ENCODE peak calls at places on chromosomes 2 and 18, in six cellular contexts. S is tibial artery; I is CD8-positive, alpha-beta T cell; C is Panc1; A is fibroblast of lung; Q is heart right ventricle. U is an unnamed sample.

GRCh38 chr2:233189032-233189431 is 62.4 kb upstream of the ATG16L1 start:
- DNase-seq in Q (no peak), S (no peak), A (no peak), I (no peak), C (no peak), U (no peak)

GRCh38 chr18:48785091-48785614 is 165.6 kb downstream of the SMAD7 start:
- DNase-seq in S (peak), I (no peak), A (no peak), C (no peak), Q (no peak), U (peak)

GRCh38 chr2:121828281-121828731 is 72.9 kb downstream of the TSN start:
- DNase-seq in A (peak), Q (no peak), I (no peak), S (no peak), C (no peak), U (no peak)

GRCh38 chr2:159124441-159124911 is 156.0 kb downstream of the TANC1 start:
- DNase-seq in A (peak), C (peak), Q (no peak), I (no peak), S (no peak), U (no peak)

GRCh38 chr18:63202814-63203213 is 116.8 kb downstream of the BCL2 start:
- DNase-seq in A (no peak), Q (no peak), S (no peak), I (no peak), C (no peak), U (no peak)

GRCh38 chr2:218017211-218018053 is 14.6 kb upstream of the TNS1 start:
- DNase-seq in I (no peak), C (no peak), Q (peak), A (no peak), S (peak), U (no peak)

GRCh38 chr18:55318864-55319516 is 269.0 kb downstream of the TCF4 start:
- DNase-seq in Q (no peak), S (no peak), I (no peak), C (no peak), A (peak), U (no peak)

GRCh38 chr2:39836638-39837037 is 57.6 kb upstream of the THUMPD2 start:
- DNase-seq in C (no peak), A (no peak), Q (no peak), I (no peak), S (no peak), U (no peak)

GRCh38 chr2:164621761-164622105 is 451 bp upstream of the GRB14 start:
- DNase-seq in A (no peak), I (no peak), C (no peak), S (no peak), Q (no peak), U (no peak)

GRCh38 chr18:8711736-8712135 is 6.4 kb downstream of the MTCL1 start:
- DNase-seq in A (no peak), I (no peak), Q (no peak), C (no peak), S (no peak), U (no peak)

GRCh38 chr2:207274541-207274940 is 108.8 kb upstream of the KLF7 start:
- DNase-seq in Q (no peak), I (no peak), S (no peak), C (no peak), A (no peak), U (no peak)

GRCh38 chr2:2735041-2735440 is 404.0 kb upstream of the MYT1L start:
- DNase-seq in I (no peak), S (no peak), A (no peak), C (no peak), Q (no peak), U (no peak)

GRCh38 chr2:121736140-121736461 is 574 bp downstream of the NIFK start:
- DNase-seq in S (no peak), I (no peak), C (no peak), Q (no peak), A (no peak), U (no peak)

GRCh38 chr18:50207722-50208121 is 12.8 kb upstream of the MYO5B start:
- DNase-seq in A (no peak), I (no peak), Q (no peak), C (no peak), S (no peak), U (no peak)

GRCh38 chr2:71071681-71072398 is 3.4 kb downstream of the NAGK start:
- DNase-seq in I (peak), S (no peak), Q (no peak), C (no peak), A (no peak), U (no peak)

GRCh38 chr2:162914161-162914560 is 75.6 kb upstream of the KCNH7 start:
- DNase-seq in Q (no peak), A (peak), S (no peak), C (no peak), I (no peak), U (no peak)

GRCh38 chr18:22985250-22985649 is 52.1 kb downstream of the RBBP8 start:
- DNase-seq in A (no peak), Q (no peak), I (no peak), S (no peak), C (no peak), U (no peak)

GRCh38 chr18:45708831-45709230 is 15.2 kb upstream of the SLC14A1 start:
- DNase-seq in Q (no peak), I (no peak), S (no peak), C (no peak), A (no peak), U (no peak)

GRCh38 chr2:236001854-236002253 is 166.3 kb downstream of the GBX2 start:
- DNase-seq in Q (no peak), I (no peak), C (no peak), S (no peak), A (no peak), U (no peak)

GRCh38 chr2:209661286-209661685 is 110.3 kb upstream of the UNC80 start:
- DNase-seq in C (no peak), S (no peak), A (peak), Q (no peak), I (no peak), U (no peak)

GRCh38 chr2:220460257-220460985 is 833.0 kb downstream of the SLC4A3 start:
- DNase-seq in C (no peak), S (no peak), A (no peak), Q (no peak), I (no peak), U (no peak)

GRCh38 chr18:35479911-35480586 is 17.7 kb downstream of the INO80C start:
- DNase-seq in I (no peak), Q (no peak), C (no peak), A (no peak), S (no peak), U (no peak)

GRCh38 chr18:54269924-54270844 is 867 bp downstream of the POLI start:
- DNase-seq in Q (no peak), I (no peak), A (peak), C (no peak), S (peak), U (no peak)

GRCh38 chr2:202541137-202541536 is 93.6 kb upstream of the FAM117B start:
- DNase-seq in S (no peak), C (no peak), Q (no peak), A (peak), I (no peak), U (no peak)

GRCh38 chr2:112712903-112713584 is 7.8 kb upstream of the NT5DC4 start:
- DNase-seq in Q (no peak), C (no peak), I (peak), S (no peak), A (peak), U (no peak)

GRCh38 chr18:58544616-58545337 is 84.1 kb downstream of the ALPK2 start:
- DNase-seq in Q (no peak), S (no peak), C (no peak), I (no peak), A (peak), U (no peak)

GRCh38 chr2:128995086-128995485 is 676.4 kb upstream of the HS6ST1 start:
- DNase-seq in Q (no peak), S (no peak), I (no peak), A (no peak), C (no peak), U (no peak)

GRCh38 chr2:69770747-69771146 is 28.8 kb downstream of the ANXA4 start:
- DNase-seq in I (no peak), Q (no peak), C (no peak), S (no peak), A (no peak), U (no peak)

GRCh38 chr2:234242446-234242810 is 191.9 kb downstream of the SPP2 start:
- DNase-seq in Q (no peak), I (no peak), A (no peak), C (no peak), S (no peak), U (no peak)
- H3K27ac ChIP-seq in Q (no peak), I (no peak), A (no peak), C (peak), S (no peak), U (no peak)

GRCh38 chr2:216698291-216698690 is 2.9 kb upstream of the IGFBP5 start:
- DNase-seq in I (no peak), S (no peak), Q (no peak), C (no peak), A (no peak), U (no peak)

GRCh38 chr2:216694826-216695217 is 527 bp downstream of the IGFBP5 start:
- DNase-seq in A (no peak), I (no peak), S (no peak), C (no peak), Q (no peak), U (no peak)

GRCh38 chr2:216695401-216695821 is at the start of gene IGFBP5:
- DNase-seq in S (peak), A (peak), I (no peak), C (no peak), Q (peak), U (peak)

GRCh38 chr2:216696751-216697560 is 1.6 kb upstream of the IGFBP5 start:
- DNase-seq in C (no peak), A (peak), I (no peak), Q (no peak), S (no peak), U (no peak)

DNA sequence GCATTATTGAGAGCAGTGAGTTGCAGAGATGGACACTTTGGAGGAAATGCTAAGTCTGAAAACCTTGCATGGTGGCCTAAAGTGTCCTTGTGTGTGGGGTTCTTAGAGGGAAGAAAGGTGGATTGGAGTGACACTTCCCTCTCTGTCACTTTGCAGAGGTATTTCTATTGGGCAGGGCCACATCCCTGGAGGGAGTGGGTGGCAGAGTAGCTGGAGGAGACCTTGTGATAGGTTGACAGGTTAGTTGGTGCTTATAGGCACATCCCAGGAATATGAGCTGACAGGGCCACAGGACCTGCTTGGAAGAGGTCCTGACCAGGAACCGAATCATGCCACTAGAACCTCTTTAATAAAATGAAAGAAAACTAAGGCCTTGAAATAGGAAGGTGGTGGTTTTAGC is 972 bp upstream of the IGFBP5 start:
- DNase-seq in Q (no peak), I (no peak), A (no peak), C (no peak), S (no peak), U (no peak)
- TF ChIP-seq CTCF in Q (no peak), I (no peak), A (no peak), C (no peak), S (no peak), U (no peak)

GRCh38 chr2:237514474-237515130 is 27.6 kb downstream of the MLPH start:
- DNase-seq in A (no peak), C (no peak), Q (no peak), S (no peak), I (no peak), U (no peak)
- H3K27ac ChIP-seq in A (no peak), C (no peak), Q (peak), S (no peak), I (no peak), U (no peak)

GRCh38 chr2:118498943-118499342 is 348.5 kb downstream of the EN1 start:
- DNase-seq in Q (no peak), C (no peak), A (no peak), S (no peak), I (no peak), U (no peak)
- TF ChIP-seq CTCF in Q (no peak), C (no peak), A (no peak), S (no peak), I (no peak), U (no peak)

DNA sequence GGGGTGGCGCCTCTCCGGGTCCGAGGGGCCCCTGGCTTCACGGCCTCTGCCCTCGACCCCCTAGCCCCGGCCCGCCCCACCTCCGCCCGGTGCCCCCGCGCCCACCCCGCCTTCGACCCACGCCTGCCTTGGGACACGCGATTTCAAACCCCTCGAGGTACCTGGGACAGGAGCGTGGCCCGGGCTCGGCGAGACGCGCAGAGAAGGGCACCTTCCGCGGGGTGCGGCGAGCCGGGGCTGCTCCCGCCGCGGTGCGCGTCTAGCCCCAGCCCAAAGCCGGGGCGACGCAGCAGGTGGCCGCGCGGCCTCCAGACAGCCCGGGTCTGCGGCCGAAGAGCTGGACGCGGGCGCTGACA is 270 bp downstream of the CRACDL start:
- DNase-seq in C (no peak), S (no peak), A (no peak), I (no peak), Q (no peak), U (peak)
- H3K27ac ChIP-seq in C (no peak), S (no peak), A (no peak), I (no peak), Q (no peak), U (no peak)

GRCh38 chr2:182649316-182649715 is 66.7 kb upstream of the DNAJC10 start:
- DNase-seq in S (no peak), I (no peak), Q (no peak), C (no peak), A (peak), U (no peak)

GRCh38 chr2:182647499-182647787 is 68.6 kb upstream of the DNAJC10 start:
- DNase-seq in Q (no peak), I (no peak), S (no peak), A (no peak), C (no peak), U (no peak)

GRCh38 chr2:182646763-182647498 is 69.1 kb upstream of the DNAJC10 start:
- DNase-seq in A (no peak), C (no peak), S (no peak), I (no peak), Q (no peak), U (no peak)

GRCh38 chr2:182652326-182652725 is 63.7 kb upstream of the DNAJC10 start:
- DNase-seq in C (no peak), I (no peak), A (no peak), S (no peak), Q (no peak), U (no peak)

DNA sequence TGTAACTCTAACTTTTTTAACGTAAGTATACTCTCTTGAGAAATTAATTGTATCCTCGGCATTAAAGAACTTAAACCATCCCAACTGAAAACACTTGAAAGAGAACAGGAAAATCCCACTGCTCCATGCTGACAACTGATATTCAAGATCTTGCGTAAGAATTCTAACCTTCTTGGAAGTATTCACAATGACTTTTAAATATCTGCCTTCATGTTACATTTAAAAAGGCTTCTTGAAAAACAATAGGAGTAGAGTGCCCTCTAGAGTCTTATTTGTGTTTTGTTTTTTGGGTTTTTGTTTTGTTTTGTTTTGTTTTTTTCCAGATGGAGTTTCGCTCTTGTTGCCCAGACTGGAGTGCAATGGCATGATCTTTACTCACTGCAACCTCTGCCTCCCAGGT is 65.4 kb upstream of the DNAJC10 start:
- DNase-seq in A (peak), I (no peak), C (peak), S (no peak), Q (no peak), U (no peak)
- TF ChIP-seq CTCF in A (peak), I (peak), C (peak), S (peak), Q (peak), U (peak)

GRCh38 chr2:106580241-106580640 is 93.1 kb downstream of the CD8B2 start:
- DNase-seq in Q (no peak), S (no peak), I (no peak), C (no peak), A (no peak), U (no peak)
- H3K27ac ChIP-seq in Q (no peak), S (no peak), I (no peak), C (no peak), A (no peak), U (no peak)

GRCh38 chr2:173881886-173882285 is 83.3 kb downstream of the SP3 start:
- DNase-seq in C (no peak), S (no peak), I (no peak), Q (no peak), A (peak), U (no peak)

GRCh38 chr2:173886613-173887012 is 78.6 kb downstream of the SP3 start:
- DNase-seq in S (no peak), I (no peak), A (no peak), Q (no peak), C (no peak), U (no peak)

GRCh38 chr2:173881466-173881865 is 83.7 kb downstream of the SP3 start:
- DNase-seq in Q (no peak), S (no peak), C (no peak), A (peak), I (no peak), U (no peak)

GRCh38 chr2:173880561-173880960 is 84.6 kb downstream of the SP3 start:
- DNase-seq in C (no peak), Q (no peak), I (no peak), S (no peak), A (no peak), U (no peak)

GRCh38 chr2:173884403-173884802 is 80.8 kb downstream of the SP3 start:
- DNase-seq in A (peak), S (peak), Q (peak), I (no peak), C (peak), U (no peak)
- TF ChIP-seq CTCF in A (peak), S (peak), Q (peak), I (peak), C (peak), U (peak)

GRCh38 chr2:37984589-37984988 is 59.5 kb downstream of the RMDN2 start:
- DNase-seq in C (no peak), S (no peak), Q (no peak), I (no peak), A (peak), U (no peak)

GRCh38 chr2:37983719-37984118 is 58.6 kb downstream of the RMDN2 start:
- DNase-seq in Q (no peak), I (no peak), S (no peak), C (no peak), A (no peak), U (no peak)

GRCh38 chr2:37984176-37984575 is 59.1 kb downstream of the RMDN2 start:
- DNase-seq in Q (no peak), I (no peak), A (no peak), C (no peak), S (no peak), U (no peak)

GRCh38 chr2:37987098-37987497 is 62.0 kb downstream of the RMDN2 start:
- DNase-seq in C (no peak), S (no peak), I (no peak), Q (no peak), A (no peak), U (no peak)

GRCh38 chr2:37985333-37985732 is 60.2 kb downstream of the RMDN2 start:
- DNase-seq in Q (no peak), I (no peak), S (no peak), C (no peak), A (peak), U (no peak)
- H3K27ac ChIP-seq in Q (no peak), I (no peak), S (no peak), C (no peak), A (no peak), U (no peak)

DNA sequence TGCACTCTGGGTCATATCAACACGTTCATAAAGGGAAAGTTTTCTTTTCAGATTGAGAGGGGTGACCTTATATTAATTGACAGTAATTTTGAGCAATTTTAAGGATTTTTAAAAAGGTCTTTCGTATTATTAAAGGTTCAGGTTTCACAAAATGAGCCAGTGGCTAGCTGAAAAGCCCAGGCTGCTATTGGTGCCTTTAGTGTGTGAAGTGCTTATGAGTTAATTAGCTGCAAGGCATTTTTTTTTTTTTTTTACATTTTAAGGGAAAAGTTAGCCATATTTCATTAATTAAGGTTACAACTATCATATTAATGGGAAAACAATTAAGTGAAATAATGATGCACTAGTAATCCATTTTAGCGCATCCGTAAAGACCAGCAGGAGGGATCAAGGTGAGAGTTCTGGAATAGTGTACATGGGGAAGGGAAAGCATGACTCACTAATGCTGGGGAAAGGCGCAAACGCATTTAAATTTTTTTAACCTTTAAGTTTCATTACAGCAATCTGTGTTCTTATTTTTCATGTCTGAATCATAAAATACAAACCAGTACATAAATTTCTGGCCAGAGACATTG is 200.0 kb downstream of the ZNF407 start:
- DNase-seq in S (no peak), C (no peak), A (no peak), Q (no peak), I (no peak), U (no peak)
- TF ChIP-seq CTCF in S (no peak), C (no peak), A (no peak), Q (no peak), I (no peak), U (no peak)